ENCODE peak calls at places on chromosomes 5 and 9, in seven cellular contexts. I, Y, B, G, S, N and C are unnamed samples.

GRCh38 chr5:146952168-146952567 is 73.6 kb upstream of the PPP2R2B start:
- DNase-seq in Y (no peak), S (no peak), N (no peak), I (no peak), B (no peak), G (no peak), C (no peak)

GRCh38 chr9:91586282-91586681 is 162.7 kb upstream of the NFIL3 start:
- DNase-seq in B (no peak), S (no peak), I (no peak), N (no peak), Y (no peak), G (no peak), C (no peak)

GRCh38 chr9:36485647-36486453 is 85.8 kb upstream of the RNF38 start:
- DNase-seq in S (no peak), G (no peak), B (no peak), I (peak), Y (peak), N (no peak), C (no peak)

GRCh38 chr5:143226872-143227271 is 176.6 kb downstream of the NR3C1 start:
- DNase-seq in Y (no peak), G (no peak), B (no peak), S (no peak), N (no peak), I (no peak), C (no peak)

GRCh38 chr5:55427157-55427556 is 107.6 kb downstream of the PLPP1 start:
- DNase-seq in S (no peak), N (peak), G (no peak), B (no peak), Y (no peak), I (peak), C (no peak)

GRCh38 chr5:123659006-123659405 is 147.0 kb downstream of the CSNK1G3 start:
- DNase-seq in S (no peak), B (no peak), G (no peak), I (no peak), N (no peak), Y (no peak), C (no peak)

GRCh38 chr5:129172561-129172960 is 78.0 kb downstream of the ISOC1 start:
- DNase-seq in S (no peak), N (no peak), I (no peak), G (no peak), B (no peak), Y (no peak), C (no peak)

GRCh38 chr9:133048595-133048994 is 13.2 kb upstream of the CEL start:
- DNase-seq in S (peak), B (peak), G (no peak), I (peak), N (peak), Y (no peak), C (no peak)

GRCh38 chr9:133154097-133154989 is 9.4 kb downstream of the GBGT1 start:
- DNase-seq in G (no peak), N (no peak), S (no peak), Y (no peak), I (no peak), B (no peak), C (no peak)

GRCh38 chr5:125209650-125210049 is 463.2 kb upstream of the ZNF608 start:
- DNase-seq in N (no peak), Y (no peak), S (no peak), B (no peak), G (no peak), I (peak), C (no peak)

GRCh38 chr9:6415266-6415665 is 2.3 kb downstream of the UHRF2 start:
- DNase-seq in S (peak), B (no peak), N (no peak), I (no peak), Y (no peak), G (no peak), C (no peak)

GRCh38 chr5:143921525-143922311 is 109.8 kb downstream of the HMHB1 start:
- DNase-seq in S (no peak), N (no peak), B (peak), Y (no peak), G (no peak), I (peak), C (no peak)

GRCh38 chr5:32004404-32004803 is 169.7 kb downstream of the GOLPH3 start:
- DNase-seq in S (no peak), G (no peak), Y (no peak), B (no peak), I (no peak), N (no peak), C (no peak)

GRCh38 chr5:137350791-137351190 is 148.3 kb downstream of the SPOCK1 start:
- DNase-seq in S (no peak), B (no peak), N (no peak), I (no peak), Y (no peak), G (no peak), C (no peak)

GRCh38 chr9:113427629-113428028 is 17.1 kb downstream of the C9orf43 start:
- DNase-seq in I (peak), N (no peak), B (no peak), G (no peak), S (no peak), Y (no peak), C (no peak)

GRCh38 chr5:178211095-178212048 is 7.0 kb downstream of the HNRNPAB start:
- DNase-seq in S (no peak), N (peak), I (no peak), G (no peak), B (no peak), Y (no peak), C (peak)

GRCh38 chr5:171845857-171846785 is 60.5 kb downstream of the SMIM23 start:
- DNase-seq in Y (no peak), B (no peak), S (no peak), N (no peak), I (peak), G (no peak), C (no peak)

GRCh38 chr9:93259490-93260289 is 75.8 kb downstream of the WNK2 start:
- DNase-seq in Y (no peak), N (peak), G (peak), S (no peak), B (no peak), I (no peak), C (peak)

GRCh38 chr5:28648108-28648507 is 1609.7 kb upstream of the CDH9 start:
- DNase-seq in Y (no peak), G (no peak), B (peak), I (no peak), S (no peak), N (no peak), C (no peak)

GRCh38 chr9:79346350-79347020 is 225.3 kb upstream of the TLE4 start:
- DNase-seq in N (no peak), B (no peak), I (peak), G (no peak), S (no peak), Y (no peak), C (no peak)

GRCh38 chr5:135650081-135650480 is 71.3 kb upstream of the CXCL14 start:
- DNase-seq in Y (no peak), N (no peak), I (no peak), S (no peak), G (no peak), B (no peak), C (no peak)

GRCh38 chr9:121354141-121354540 is 15.9 kb downstream of the STOM start:
- DNase-seq in I (no peak), N (no peak), S (no peak), Y (no peak), G (no peak), B (no peak), C (no peak)

GRCh38 chr5:158147227-158147626 is 288.3 kb upstream of the CLINT1 start:
- DNase-seq in G (no peak), N (no peak), S (no peak), Y (no peak), B (no peak), I (no peak), C (no peak)

GRCh38 chr5:34996236-34996635 is 51.5 kb downstream of the AGXT2 start:
- DNase-seq in S (no peak), I (no peak), B (no peak), G (no peak), Y (no peak), N (no peak), C (no peak)

GRCh38 chr9:93064392-93065124 is 6.1 kb downstream of the SUSD3 start:
- DNase-seq in S (peak), B (no peak), I (no peak), Y (peak), G (no peak), N (peak), C (no peak)

GRCh38 chr9:110691002-110691549 is 22.5 kb downstream of the MUSK start:
- DNase-seq in B (no peak), Y (no peak), G (no peak), S (no peak), I (no peak), N (no peak), C (no peak)

GRCh38 chr9:92638621-92639101 is 31.3 kb downstream of the IPPK start:
- DNase-seq in Y (no peak), B (no peak), N (peak), I (peak), S (no peak), G (no peak), C (no peak)

GRCh38 chr5:73381587-73382411 is 66.8 kb downstream of the FOXD1 start:
- DNase-seq in Y (no peak), B (no peak), N (no peak), S (peak), G (no peak), I (no peak), C (no peak)

GRCh38 chr5:176429972-176430371 is 13.6 kb upstream of the CLTB start:
- DNase-seq in N (no peak), S (no peak), I (no peak), G (no peak), Y (no peak), B (no peak), C (no peak)
- TF ChIP-seq CTCF in N (no peak), S (no peak), I (peak), G (no peak), Y (no peak), B (no peak), C (no peak)

GRCh38 chr9:14347408-14348224 is 33.7 kb upstream of the NFIB start:
- DNase-seq in B (peak), I (peak), G (no peak), N (no peak), S (no peak), Y (no peak), C (no peak)
- TF ChIP-seq CTCF in B (peak), I (no peak), G (no peak), N (no peak), S (no peak), Y (no peak), C (peak)

DNA sequence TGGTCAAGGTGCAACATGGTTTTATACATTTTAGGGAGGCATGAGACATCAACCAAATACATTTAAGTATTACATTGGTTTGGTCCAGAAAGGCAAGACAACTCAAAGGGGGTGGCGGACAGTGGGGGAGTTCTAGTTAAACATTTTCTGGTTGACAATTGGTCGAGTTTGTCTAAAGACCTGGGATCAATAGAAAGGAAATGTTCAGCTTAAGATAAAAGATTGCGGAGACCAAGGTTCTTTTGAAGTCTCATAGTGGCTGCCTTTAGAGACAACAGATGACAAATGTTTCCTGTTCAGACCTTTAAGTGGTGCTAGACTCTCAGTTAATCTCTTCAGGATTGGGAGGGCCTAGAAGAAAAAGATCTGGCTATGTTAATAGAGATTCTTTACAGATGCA is 47.7 kb upstream of the TTC39B start:
- DNase-seq in G (no peak), B (no peak), N (no peak), I (no peak), S (no peak), Y (no peak), C (no peak)
- TF ChIP-seq CTCF in G (no peak), B (no peak), N (no peak), I (no peak), S (no peak), Y (no peak), C (peak)

DNA sequence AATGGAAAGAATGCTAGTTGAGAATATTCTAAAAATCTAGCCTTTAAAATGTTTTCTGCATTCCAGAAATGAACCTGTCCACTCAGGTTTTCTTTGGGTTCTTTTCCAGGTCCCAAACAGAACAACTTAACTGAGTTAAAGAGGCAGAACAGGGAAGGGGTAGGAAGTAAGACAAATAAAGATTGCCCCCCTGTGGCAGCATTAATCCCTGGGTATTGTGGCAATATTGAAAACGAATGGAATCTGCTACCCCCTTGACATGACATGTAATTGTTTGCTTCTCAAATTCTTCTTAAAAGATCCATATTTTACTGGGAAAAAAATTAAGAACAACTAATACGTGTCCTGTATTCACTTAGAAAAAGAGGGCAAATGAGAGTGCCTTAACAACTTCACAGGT is 9.3 kb upstream of the RBM22 start:
- DNase-seq in N (no peak), Y (no peak), G (no peak), S (no peak), I (peak), B (peak), C (no peak)
- TF ChIP-seq CTCF in N (peak), Y (no peak), G (no peak), S (no peak), I (peak), B (peak), C (peak)

GRCh38 chr9:18438300-18438925 is 35.5 kb upstream of the ADAMTSL1 start:
- DNase-seq in S (no peak), G (peak), I (no peak), N (peak), Y (peak), B (no peak), C (no peak)
- TF ChIP-seq CTCF in S (no peak), G (peak), I (peak), N (peak), Y (no peak), B (no peak), C (peak)

GRCh38 chr9:122477346-122477745 is 380 bp downstream of the OR1J1 start:
- DNase-seq in S (no peak), G (no peak), B (no peak), N (no peak), Y (no peak), I (no peak), C (no peak)
- TF ChIP-seq CTCF in S (no peak), G (no peak), B (no peak), N (no peak), Y (no peak), I (no peak), C (no peak)

GRCh38 chr5:120327180-120327579 is 136.9 kb upstream of the PRR16 start:
- DNase-seq in I (no peak), G (no peak), Y (no peak), N (no peak), B (no peak), S (no peak), C (no peak)
- TF ChIP-seq CTCF in I (peak), G (no peak), Y (no peak), N (no peak), B (no peak), S (no peak), C (peak)